ENCODE peak calls at places on chromosomes 7 and 10, in four cellular contexts. One of them, this sample, is unnamed.
A peak's percentile ranks its signal among the peaks of the same experiment; 100 is the strongest.

GRCh38 chr10:52911163-52911562 is 138.6 kb upstream of the MBL2 start:
- DNase-seq in SK-N-MC: no peak
- DNase-seq in HL-60: no peak
- DNase-seq in GM12891: no peak
- DNase-seq in this sample: no peak

GRCh38 chr7:79741684-79742083 is 288.2 kb upstream of the MAGI2 start:
- DNase-seq in SK-N-MC: no peak
- DNase-seq in HL-60: no peak
- DNase-seq in GM12891: no peak
- DNase-seq in this sample: no peak

GRCh38 chr10:101663097-101663496 is 31.9 kb downstream of the FBXW4 start:
- DNase-seq in SK-N-MC: no peak
- DNase-seq in HL-60: no peak
- DNase-seq in GM12891: no peak
- DNase-seq in this sample: no peak

GRCh38 chr7:133109816-133110215 is 27.9 kb upstream of the CHCHD3 start:
- DNase-seq in SK-N-MC: no peak
- DNase-seq in HL-60: no peak
- DNase-seq in GM12891: no peak
- DNase-seq in this sample: no peak

GRCh38 chr10:28382520-28383269 is 79.8 kb upstream of the MPP7 start:
- DNase-seq in SK-N-MC: no peak
- DNase-seq in HL-60: no peak
- DNase-seq in GM12891: no peak
- DNase-seq in this sample: no peak

GRCh38 chr10:88386878-88387773 is 196.0 kb downstream of the RNLS start:
- DNase-seq in SK-N-MC: peak; percentile 40
- DNase-seq in HL-60: peak; percentile 80
- DNase-seq in GM12891: no peak
- DNase-seq in this sample: no peak

GRCh38 chr7:127350586-127350985 is 41.9 kb downstream of the ZNF800 start:
- DNase-seq in SK-N-MC: no peak
- DNase-seq in HL-60: no peak
- DNase-seq in GM12891: no peak
- DNase-seq in this sample: no peak

GRCh38 chr10:70594161-70594560 is 8.4 kb downstream of the PRF1 start:
- DNase-seq in SK-N-MC: no peak
- DNase-seq in HL-60: no peak
- DNase-seq in GM12891: no peak
- DNase-seq in this sample: no peak

GRCh38 chr10:118754132-118754555 is 626 bp downstream of the CACUL1 start:
- DNase-seq in SK-N-MC: no peak
- DNase-seq in HL-60: peak; percentile 41
- DNase-seq in GM12891: peak; percentile 34
- DNase-seq in this sample: peak; percentile 28

GRCh38 chr10:110872145-110872983 is 636 bp downstream of the PDCD4 start:
- DNase-seq in SK-N-MC: no peak
- DNase-seq in HL-60: peak; percentile 73
- DNase-seq in GM12891: no peak
- DNase-seq in this sample: no peak

GRCh38 chr10:118832242-118832651 is 77.5 kb upstream of the CACUL1 start:
- DNase-seq in SK-N-MC: peak; percentile 16
- DNase-seq in HL-60: peak; percentile 47
- DNase-seq in GM12891: no peak
- DNase-seq in this sample: no peak

GRCh38 chr10:29734980-29735627 is 100.3 kb upstream of the SVIL start:
- DNase-seq in SK-N-MC: no peak
- DNase-seq in HL-60: no peak
- DNase-seq in GM12891: peak; percentile 23
- DNase-seq in this sample: peak; percentile 14

GRCh38 chr7:117896339-117896738 is 23.1 kb upstream of the CTTNBP2 start:
- DNase-seq in SK-N-MC: no peak
- DNase-seq in HL-60: no peak
- DNase-seq in GM12891: no peak
- DNase-seq in this sample: no peak

GRCh38 chr7:127107601-127108007 is 145.1 kb downstream of the GRM8 start:
- DNase-seq in SK-N-MC: peak; percentile 70
- DNase-seq in HL-60: peak; percentile 25
- DNase-seq in GM12891: no peak
- DNase-seq in this sample: no peak

GRCh38 chr7:101702362-101702850 is 73.3 kb upstream of the MYL10 start:
- DNase-seq in SK-N-MC: no peak
- DNase-seq in HL-60: no peak
- DNase-seq in GM12891: no peak
- DNase-seq in this sample: no peak

GRCh38 chr7:36670585-36671431 is 53.5 kb downstream of the AOAH start:
- DNase-seq in SK-N-MC: no peak
- DNase-seq in HL-60: peak; percentile 32
- DNase-seq in GM12891: peak; percentile 28
- DNase-seq in this sample: peak; percentile 27

GRCh38 chr7:23106491-23106800 is 861 bp downstream of the KLHL7 start:
- DNase-seq in SK-N-MC: no peak
- DNase-seq in HL-60: no peak
- DNase-seq in GM12891: no peak
- DNase-seq in this sample: peak; percentile 16

GRCh38 chr7:47937065-47937687 is 11.1 kb downstream of the PKD1L1 start:
- DNase-seq in SK-N-MC: no peak
- DNase-seq in HL-60: no peak
- DNase-seq in GM12891: peak; percentile 76
- DNase-seq in this sample: peak; percentile 79

GRCh38 chr7:81715984-81716588 is 53.8 kb downstream of the HGF start:
- DNase-seq in SK-N-MC: no peak
- DNase-seq in HL-60: no peak
- DNase-seq in GM12891: no peak
- DNase-seq in this sample: no peak

GRCh38 chr10:86169506-86170254 is 196.9 kb downstream of the GRID1 start:
- DNase-seq in SK-N-MC: no peak
- DNase-seq in HL-60: no peak
- DNase-seq in GM12891: no peak
- DNase-seq in this sample: no peak

GRCh38 chr7:72335561-72336381 is 76.4 kb downstream of the CALN1 start:
- DNase-seq in SK-N-MC: no peak
- DNase-seq in HL-60: no peak
- DNase-seq in GM12891: no peak
- DNase-seq in this sample: no peak

GRCh38 chr7:101124376-101125056 is 2.4 kb upstream of the SERPINE1 start:
- DNase-seq in SK-N-MC: no peak
- DNase-seq in HL-60: peak; percentile 48
- DNase-seq in GM12891: no peak
- DNase-seq in this sample: no peak

DNA sequence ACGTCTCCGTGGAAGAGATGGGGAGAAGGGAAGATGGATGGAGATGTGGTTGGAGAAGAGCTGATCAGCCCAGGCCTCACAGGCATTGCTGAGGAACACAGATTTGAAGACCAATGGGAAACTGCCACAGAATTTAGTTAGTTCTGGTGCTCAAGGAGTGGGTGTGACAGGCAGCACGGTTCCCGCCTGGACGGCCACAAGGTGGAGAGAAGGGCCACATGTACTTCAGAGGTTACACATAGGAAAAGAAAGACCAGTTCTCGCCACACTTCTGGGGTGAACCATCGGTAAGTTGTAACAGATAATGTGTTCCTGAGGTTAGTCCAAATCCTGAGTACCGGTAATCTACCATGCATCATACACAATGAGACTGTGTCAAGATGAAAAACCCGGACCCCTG is 29.5 kb upstream of the GJD4 start:
- DNase-seq in SK-N-MC: no peak
- DNase-seq in HL-60: no peak
- DNase-seq in GM12891: no peak
- DNase-seq in this sample: no peak
- TF ChIP-seq POLR2AphosphoS5 in SK-N-MC: no peak
- TF ChIP-seq POLR2AphosphoS5 in HL-60: no peak
- TF ChIP-seq POLR2AphosphoS5 in GM12891: no peak
- TF ChIP-seq POLR2AphosphoS5 in this sample: no peak

DNA sequence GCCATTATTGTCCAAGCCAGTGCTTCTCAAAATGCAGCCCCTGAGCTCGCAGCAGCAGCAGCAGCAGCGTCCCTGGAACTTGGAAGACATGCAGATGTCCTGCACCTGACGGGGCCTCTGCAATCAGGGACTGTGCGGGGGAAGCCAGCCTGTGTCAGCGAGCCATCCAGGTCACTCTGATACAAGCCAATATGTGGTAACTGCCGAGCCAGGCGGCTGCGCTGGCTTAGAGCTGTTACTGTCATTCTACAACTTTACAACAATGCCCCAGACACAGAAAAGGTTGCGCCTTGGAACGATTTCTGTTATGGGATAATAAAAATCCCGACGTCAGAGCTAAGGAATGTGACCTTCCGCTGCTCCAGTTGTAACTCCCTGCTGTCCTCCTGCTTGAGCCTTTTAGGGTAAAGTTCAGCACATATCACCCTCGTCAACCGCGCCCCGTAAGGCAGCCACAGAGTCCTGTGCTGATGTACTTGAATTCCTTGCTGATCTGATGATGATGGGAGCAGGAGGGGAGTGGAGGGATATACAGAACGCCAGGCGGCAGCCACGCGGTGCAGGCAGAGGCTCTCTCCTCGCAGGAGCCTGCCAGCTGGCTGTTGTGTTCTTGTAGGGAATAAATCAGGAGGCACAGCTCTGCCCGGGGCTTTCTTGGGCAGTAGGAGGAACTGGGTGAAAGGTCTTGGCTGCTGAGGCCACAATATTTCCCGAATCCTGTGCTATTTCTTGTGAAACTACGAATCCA is 20.0 kb upstream of the CRYGN start:
- DNase-seq in SK-N-MC: no peak
- DNase-seq in HL-60: no peak
- DNase-seq in GM12891: no peak
- DNase-seq in this sample: no peak
- TF ChIP-seq POLR2AphosphoS5 in SK-N-MC: no peak
- TF ChIP-seq POLR2AphosphoS5 in HL-60: no peak
- TF ChIP-seq POLR2AphosphoS5 in GM12891: no peak
- TF ChIP-seq POLR2AphosphoS5 in this sample: no peak

GRCh38 chr7:65980478-65981250 is 1.3 kb downstream of the GUSB start:
- DNase-seq in SK-N-MC: no peak
- DNase-seq in HL-60: peak; percentile 65
- DNase-seq in GM12891: peak; percentile 49
- DNase-seq in this sample: peak; percentile 59
- TF ChIP-seq POLR2AphosphoS5 in SK-N-MC: no peak
- TF ChIP-seq POLR2AphosphoS5 in HL-60: peak; percentile 68
- TF ChIP-seq POLR2AphosphoS5 in GM12891: peak; percentile 75
- TF ChIP-seq POLR2AphosphoS5 in this sample: peak; percentile 81

GRCh38 chr10:17236468-17236886 is 8.4 kb downstream of the VIM start:
- DNase-seq in SK-N-MC: no peak
- DNase-seq in HL-60: no peak
- DNase-seq in GM12891: no peak
- DNase-seq in this sample: no peak

GRCh38 chr10:17237163-17237562 is 9.1 kb downstream of the VIM start:
- DNase-seq in SK-N-MC: no peak
- DNase-seq in HL-60: no peak
- DNase-seq in GM12891: no peak
- DNase-seq in this sample: no peak

GRCh38 chr10:17238445-17239275 is 10.6 kb downstream of the VIM start:
- DNase-seq in SK-N-MC: no peak
- DNase-seq in HL-60: no peak
- DNase-seq in GM12891: no peak
- DNase-seq in this sample: no peak

GRCh38 chr10:17239276-17239660 is 11.2 kb downstream of the VIM start:
- DNase-seq in SK-N-MC: no peak
- DNase-seq in HL-60: no peak
- DNase-seq in GM12891: no peak
- DNase-seq in this sample: no peak

GRCh38 chr10:17237915-17238444 is 9.9 kb downstream of the VIM start:
- DNase-seq in SK-N-MC: no peak
- DNase-seq in HL-60: no peak
- DNase-seq in GM12891: no peak
- DNase-seq in this sample: no peak
- TF ChIP-seq POLR2AphosphoS5 in SK-N-MC: no peak
- TF ChIP-seq POLR2AphosphoS5 in HL-60: no peak
- TF ChIP-seq POLR2AphosphoS5 in GM12891: no peak
- TF ChIP-seq POLR2AphosphoS5 in this sample: peak; percentile 19

GRCh38 chr10:114243661-114244060 is 4.6 kb downstream of the VWA2 start:
- DNase-seq in SK-N-MC: no peak
- DNase-seq in HL-60: no peak
- DNase-seq in GM12891: no peak
- DNase-seq in this sample: no peak

GRCh38 chr10:114244126-114244525 is 5.1 kb downstream of the VWA2 start:
- DNase-seq in SK-N-MC: no peak
- DNase-seq in HL-60: no peak
- DNase-seq in GM12891: no peak
- DNase-seq in this sample: no peak

GRCh38 chr10:114242235-114242634 is 3.2 kb downstream of the VWA2 start:
- DNase-seq in SK-N-MC: no peak
- DNase-seq in HL-60: no peak
- DNase-seq in GM12891: no peak
- DNase-seq in this sample: no peak

GRCh38 chr10:114239994-114240345 is 916 bp downstream of the VWA2 start:
- DNase-seq in SK-N-MC: no peak
- DNase-seq in HL-60: no peak
- DNase-seq in GM12891: no peak
- DNase-seq in this sample: no peak

GRCh38 chr10:114239117-114239993 is at the start of gene VWA2:
- DNase-seq in SK-N-MC: no peak
- DNase-seq in HL-60: no peak
- DNase-seq in GM12891: peak; percentile 48
- DNase-seq in this sample: peak; percentile 34
- TF ChIP-seq POLR2AphosphoS5 in SK-N-MC: no peak
- TF ChIP-seq POLR2AphosphoS5 in HL-60: no peak
- TF ChIP-seq POLR2AphosphoS5 in GM12891: no peak
- TF ChIP-seq POLR2AphosphoS5 in this sample: no peak

DNA sequence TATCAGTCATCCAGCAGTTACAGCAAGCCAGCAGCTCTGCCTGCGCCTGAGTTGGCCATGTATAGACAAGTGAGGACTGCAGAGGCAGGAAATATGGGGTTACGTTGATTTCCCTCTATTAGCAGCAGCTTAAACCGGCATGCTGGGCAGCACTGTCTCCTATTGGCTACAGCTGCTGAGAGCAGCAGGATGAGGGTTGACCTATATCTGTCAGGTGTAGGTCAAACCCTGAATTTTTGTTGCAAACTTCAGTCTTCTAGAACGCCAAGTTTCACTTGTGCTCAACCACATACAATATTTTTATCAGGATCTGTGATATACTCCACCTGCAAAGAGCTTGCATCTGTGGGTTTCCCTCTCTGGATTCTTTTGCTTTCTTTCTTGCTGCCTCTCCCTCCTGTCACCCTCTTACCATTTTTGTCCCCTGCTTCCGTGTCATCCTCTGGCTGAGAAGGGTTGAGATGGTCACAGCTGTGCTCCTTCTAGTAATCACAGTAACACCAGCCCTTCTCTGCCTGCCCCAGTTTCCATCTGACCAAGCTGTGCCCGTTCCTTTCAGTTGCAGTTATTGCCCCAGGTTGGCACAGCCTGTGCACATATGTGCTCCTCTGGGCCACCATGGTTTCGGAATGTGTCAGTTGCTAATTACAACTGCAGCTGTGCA is 23.8 kb upstream of the GLCCI1 start:
- DNase-seq in SK-N-MC: no peak
- DNase-seq in HL-60: no peak
- DNase-seq in GM12891: peak; percentile 33
- DNase-seq in this sample: peak; percentile 31
- TF ChIP-seq POLR2AphosphoS5 in SK-N-MC: no peak
- TF ChIP-seq POLR2AphosphoS5 in HL-60: no peak
- TF ChIP-seq POLR2AphosphoS5 in GM12891: peak; percentile 49
- TF ChIP-seq POLR2AphosphoS5 in this sample: peak; percentile 19

This sample was measured in GM12892.